ENCODE peak calls at places on chromosomes 3 and 15, in ten cellular contexts. J, M, H, I, V, D, T, F, G and L are unnamed samples.

GRCh38 chr15:48096813-48097212 is 24.0 kb upstream of the SLC24A5 start:
- DNase-seq in J (no peak), M (peak), H (peak), I (peak), V (no peak), D (no peak), T (no peak), F (peak), G (no peak), L (no peak)

GRCh38 chr15:82832601-82833209 is 23.3 kb downstream of the WHAMM start:
- DNase-seq in J (no peak), M (peak), H (peak), I (peak), V (no peak), D (peak), T (no peak), F (peak), G (no peak), L (no peak)

GRCh38 chr15:67722418-67722817 is 102.9 kb upstream of the SKOR1 start:
- DNase-seq in J (no peak), M (no peak), H (no peak), I (no peak), V (no peak), D (no peak), T (no peak), F (no peak), G (no peak), L (no peak)

GRCh38 chr15:69729167-69729748 is 276.6 kb downstream of the RPLP1 start:
- DNase-seq in J (peak), M (no peak), H (no peak), I (peak), V (no peak), D (peak), T (peak), F (peak), G (peak), L (no peak)

GRCh38 chr15:63597033-63597790 is at the start of gene FBXL22:
- DNase-seq in J (peak), M (no peak), H (peak), I (peak), V (no peak), D (no peak), T (no peak), F (no peak), G (peak), L (no peak)

GRCh38 chr3:23202921-23203650 is at the start of gene UBE2E2:
- DNase-seq in J (peak), M (peak), H (peak), I (peak), V (peak), D (peak), T (peak), F (peak), G (peak), L (no peak)

GRCh38 chr3:100717637-100718487 is 8.6 kb downstream of the TFG start:
- DNase-seq in J (no peak), M (no peak), H (no peak), I (no peak), V (no peak), D (no peak), T (no peak), F (no peak), G (no peak), L (no peak)

GRCh38 chr3:64743166-64743565 is 55.4 kb upstream of the ADAMTS9 start:
- DNase-seq in J (no peak), M (no peak), H (peak), I (no peak), V (no peak), D (no peak), T (no peak), F (no peak), G (no peak), L (no peak)

GRCh38 chr3:157069406-157069805 is 90.5 kb downstream of the CCNL1 start:
- DNase-seq in J (no peak), M (no peak), H (no peak), I (no peak), V (no peak), D (no peak), T (no peak), F (no peak), G (no peak), L (no peak)

GRCh38 chr3:57158813-57159678 is 6.1 kb downstream of the IL17RD start:
- DNase-seq in J (no peak), M (no peak), H (peak), I (no peak), V (no peak), D (peak), T (no peak), F (no peak), G (no peak), L (no peak)

GRCh38 chr15:70912187-70912586 is 19.6 kb downstream of the LRRC49 start:
- DNase-seq in J (no peak), M (no peak), H (no peak), I (no peak), V (no peak), D (no peak), T (no peak), F (no peak), G (no peak), L (no peak)

GRCh38 chr15:59438891-59439290 is 905 bp downstream of the FAM81A start:
- DNase-seq in J (peak), M (no peak), H (no peak), I (peak), V (no peak), D (no peak), T (no peak), F (no peak), G (no peak), L (no peak)

GRCh38 chr15:94673801-94674200 is 442.4 kb downstream of the MCTP2 start:
- DNase-seq in J (no peak), M (no peak), H (peak), I (no peak), V (no peak), D (no peak), T (no peak), F (no peak), G (no peak), L (no peak)